ENCODE peak calls at places on chromosomes 2 and 18, in eight cellular contexts. M is GM12865; F is AG09309; V is HuH-7.5; C is H54; B is stimulated activated CD4-positive, alpha-beta T cell treated with anti-CD3 and anti-CD28 coated beads, Interleukin-1b, Interleukin-23, amount 100 ng/mL, for 48 hours; R is fibroblast of mammary gland; O is nucleus accumbens. J is an unnamed sample.

GRCh38 chr18:60892855-60893254 is 440.4 kb upstream of the CDH20 start:
- DNase-seq in M (no peak), F (no peak), V (no peak), C (no peak), B (no peak), R (peak; percentile 73), O (no peak), J (peak; percentile 39)

GRCh38 chr18:79898952-79899608 is 52.4 kb downstream of the SLC66A2 start:
- DNase-seq in M (no peak), F (no peak), V (no peak), C (no peak), B (no peak), R (no peak), O (no peak), J (no peak)

GRCh38 chr18:74213429-74213828 is 65.1 kb downstream of the TIMM21 start:
- DNase-seq in M (no peak), F (no peak), V (no peak), C (no peak), B (no peak), R (no peak), O (no peak), J (no peak)

GRCh38 chr2:12719400-12720104 is 2.8 kb downstream of the TRIB2 start:
- DNase-seq in M (no peak), F (no peak), V (no peak), C (no peak), B (no peak), R (peak; percentile 86), O (no peak), J (peak; percentile 46)

GRCh38 chr18:58669731-58670379 is 1.4 kb upstream of the MALT1 start:
- DNase-seq in M (peak; percentile 63), F (no peak), V (no peak), C (peak; percentile 25), B (no peak), R (peak; percentile 76), O (no peak), J (no peak)

GRCh38 chr2:11933854-11934253 is 187.4 kb downstream of the LPIN1 start:
- DNase-seq in M (peak; percentile 61), F (no peak), V (no peak), C (no peak), B (no peak), R (no peak), O (no peak), J (no peak)

GRCh38 chr2:150097891-150098595 is 389.4 kb downstream of the RND3 start:
- DNase-seq in M (no peak), F (peak; percentile 37), V (no peak), C (no peak), B (no peak), R (peak; percentile 41), O (no peak), J (no peak)

GRCh38 chr2:207352978-207353377 is 176.8 kb upstream of the CREB1 start:
- DNase-seq in M (peak; percentile 55), F (no peak), V (no peak), C (no peak), B (peak; percentile 17), R (no peak), O (no peak), J (no peak)

GRCh38 chr2:11995381-11995947 is 249.0 kb downstream of the LPIN1 start:
- DNase-seq in M (no peak), F (no peak), V (no peak), C (no peak), B (no peak), R (peak; percentile 51), O (no peak), J (no peak)

GRCh38 chr2:173831312-173832229 is 133.6 kb downstream of the SP3 start:
- DNase-seq in M (no peak), F (peak; percentile 75), V (no peak), C (no peak), B (no peak), R (peak; percentile 89), O (no peak), J (no peak)

GRCh38 chr2:100982431-100982861 is 19.6 kb upstream of the RPL31 start:
- DNase-seq in M (no peak), F (no peak), V (no peak), C (no peak), B (no peak), R (no peak), O (no peak), J (no peak)

GRCh38 chr2:133377599-133377998 is 190.7 kb downstream of the NCKAP5 start:
- DNase-seq in M (no peak), F (no peak), V (no peak), C (no peak), B (no peak), R (no peak), O (no peak), J (no peak)

GRCh38 chr2:42962521-42962953 is 170.2 kb upstream of the HAAO start:
- DNase-seq in M (peak; percentile 28), F (no peak), V (no peak), C (no peak), B (no peak), R (peak; percentile 52), O (no peak), J (no peak)

GRCh38 chr2:45964226-45964841 is 312.9 kb downstream of the PRKCE start:
- DNase-seq in M (no peak), F (peak; percentile 80), V (no peak), C (peak; percentile 63), B (peak; percentile 12), R (peak; percentile 94), O (peak; percentile 19), J (peak; percentile 98)

GRCh38 chr2:95271381-95271971 is 2.8 kb upstream of the PROM2 start:
- DNase-seq in M (no peak), F (no peak), V (no peak), C (no peak), B (no peak), R (no peak), O (no peak), J (no peak)

GRCh38 chr2:224918626-224919471 is 123.4 kb downstream of the DOCK10 start:
- DNase-seq in M (no peak), F (no peak), V (no peak), C (no peak), B (no peak), R (no peak), O (no peak), J (no peak)

GRCh38 chr2:36729067-36729466 is 32.6 kb downstream of the VIT start:
- DNase-seq in M (no peak), F (no peak), V (no peak), C (no peak), B (no peak), R (no peak), O (no peak), J (no peak)

GRCh38 chr2:11430729-11431128 is 35.2 kb downstream of the E2F6 start:
- DNase-seq in M (no peak), F (no peak), V (no peak), C (no peak), B (no peak), R (no peak), O (no peak), J (no peak)

GRCh38 chr2:220665108-220665471 is 907.0 kb downstream of the EPHA4 start:
- DNase-seq in M (no peak), F (no peak), V (no peak), C (no peak), B (no peak), R (no peak), O (no peak), J (no peak)

GRCh38 chr2:157785866-157786662 is 90.1 kb downstream of the ACVR1 start:
- DNase-seq in M (no peak), F (peak; percentile 35), V (no peak), C (peak; percentile 5), B (no peak), R (peak; percentile 45), O (no peak), J (no peak)

GRCh38 chr2:24920813-24921441 is 890 bp upstream of the ADCY3 start:
- DNase-seq in M (peak; percentile 41), F (no peak), V (peak; percentile 75), C (peak; percentile 42), B (no peak), R (no peak), O (no peak), J (no peak)

GRCh38 chr2:14524803-14525080 is 107.8 kb upstream of the LRATD1 start:
- DNase-seq in M (no peak), F (peak; percentile 16), V (no peak), C (no peak), B (no peak), R (peak; percentile 39), O (no peak), J (no peak)

GRCh38 chr18:49648326-49648725 is 86.5 kb downstream of the LIPG start:
- DNase-seq in M (no peak), F (no peak), V (no peak), C (no peak), B (no peak), R (peak; percentile 72), O (no peak), J (no peak)

GRCh38 chr2:190202604-190203003 is 117.0 kb downstream of the HIBCH start:
- DNase-seq in M (no peak), F (no peak), V (no peak), C (no peak), B (no peak), R (no peak), O (no peak), J (no peak)

GRCh38 chr2:62826141-62826540 is 120.6 kb downstream of the EHBP1 start:
- DNase-seq in M (no peak), F (no peak), V (no peak), C (no peak), B (no peak), R (no peak), O (no peak), J (peak; percentile 27)

GRCh38 chr18:59249186-59249774 is 24.0 kb downstream of the RAX start:
- DNase-seq in M (peak; percentile 62), F (peak; percentile 77), V (no peak), C (peak; percentile 31), B (peak; percentile 24), R (peak; percentile 85), O (peak; percentile 19), J (peak; percentile 19)

GRCh38 chr2:109266511-109266910 is 137.5 kb downstream of the SH3RF3 start:
- DNase-seq in M (no peak), F (no peak), V (no peak), C (no peak), B (no peak), R (no peak), O (no peak), J (no peak)

J was measured in HS-27A.